ENCODE peak calls at places on chromosomes 4 and X, in six cellular contexts. J is ELF-1; C is spleen; I is aorta; U is activated CD4-positive, alpha-beta T cell treated with anti-CD3 and anti-CD28 coated beads, Interleukin-2, amount 10 ng/mL, durations not matched to agents 7 days and 5 days; Q is NCI-H1105 treated with DMSO at 0.1 percent for 48 hours. Y is an unnamed sample.

GRCh38 chr4:76950052-76950845 is 697 bp downstream of the SEPTIN11 start:
- DNase-seq in J (peak), C (peak), I (peak), U (peak), Q (peak), Y (peak)

GRCh38 chr4:162793004-162793403 is 373.7 kb downstream of the NAF1 start:
- DNase-seq in J (no peak), C (no peak), I (no peak), U (no peak), Q (no peak), Y (no peak)

GRCh38 chr4:84342161-84342560 is 156.9 kb downstream of the NKX6-1 start:
- DNase-seq in J (no peak), C (no peak), I (no peak), U (no peak), Q (no peak), Y (no peak)

GRCh38 chr4:107034091-107034698 is 1.9 kb downstream of the DKK2 start:
- DNase-seq in J (peak), C (peak), I (peak), U (no peak), Q (peak), Y (no peak)

GRCh38 chrX:19647731-19648588 is 132.7 kb upstream of the MAP3K15 start:
- DNase-seq in J (no peak), C (no peak), I (no peak), U (no peak), Q (no peak), Y (no peak)

GRCh38 chrX:20906571-20906970 is 467.6 kb upstream of the CNKSR2 start:
- DNase-seq in J (no peak), C (no peak), I (no peak), U (no peak), Q (no peak), Y (no peak)

GRCh38 chrX:48999030-48999429 is 3.0 kb downstream of the GRIPAP1 start:
- DNase-seq in J (no peak), C (no peak), I (no peak), U (no peak), Q (no peak), Y (no peak)

GRCh38 chrX:48573690-48574269 is 504 bp upstream of the RBM3 start:
- DNase-seq in J (peak), C (peak), I (peak), U (peak), Q (peak), Y (no peak)

GRCh38 chr4:26023191-26023972 is 109.4 kb downstream of the SMIM20 start:
- DNase-seq in J (no peak), C (no peak), I (no peak), U (no peak), Q (no peak), Y (no peak)